ENCODE peak calls at places on chromosomes 11 and 22, in nine cellular contexts. B is mesenchymal stem cell, T is left lung, Z is GM23338, M is ovary, L is HAP-1, O is esophagus squamous epithelium, D is cardiac muscle cell, W is PC-3. R is an unnamed sample.

GRCh38 chr11:84673753-84674152 is 953.4 kb downstream of the DLG2 start:
- DNase-seq in B (peak; percentile 3), T (no peak), Z (peak; percentile 68), M (no peak), L (peak; percentile 95), O (no peak), D (no peak), W (no peak), R (peak; percentile 40)

GRCh38 chr11:2269601-2270321 is 627 bp downstream of the ASCL2 start:
- DNase-seq in B (peak; percentile 26), T (peak; percentile 59), Z (peak; percentile 78), M (no peak), L (no peak), O (no peak), D (peak; percentile 65), W (peak; percentile 24), R (peak; percentile 67)

GRCh38 chr11:90556612-90557011 is 333.8 kb upstream of the CHORDC1 start:
- DNase-seq in B (no peak), T (no peak), Z (no peak), M (no peak), L (no peak), O (no peak), D (peak; percentile 89), W (no peak), R (no peak)

GRCh38 chr11:96481806-96482592 is 92.2 kb downstream of the JRKL start:
- DNase-seq in B (no peak), T (no peak), Z (no peak), M (no peak), L (no peak), O (no peak), D (no peak), W (no peak), R (no peak)

GRCh38 chr11:120137611-120138521 is at the start of gene TRIM29:
- DNase-seq in B (no peak), T (no peak), Z (no peak), M (no peak), L (no peak), O (no peak), D (no peak), W (peak; percentile 76), R (no peak)

GRCh38 chr11:119518746-119519382 is 95.9 kb upstream of the THY1 start:
- DNase-seq in B (peak; percentile 42), T (no peak), Z (peak; percentile 84), M (no peak), L (no peak), O (no peak), D (peak; percentile 88), W (peak; percentile 68), R (no peak)

GRCh38 chr11:4546876-4547275 is 1.9 kb downstream of the OR52M1 start:
- DNase-seq in B (no peak), T (no peak), Z (no peak), M (no peak), L (no peak), O (no peak), D (no peak), W (no peak), R (no peak)

GRCh38 chr11:82930229-82930628 is 28.7 kb downstream of the DDIAS start:
- DNase-seq in B (no peak), T (no peak), Z (no peak), M (no peak), L (no peak), O (no peak), D (no peak), W (no peak), R (no peak)

GRCh38 chr11:27812341-27812740 is 112.1 kb upstream of the BDNF start:
- DNase-seq in B (no peak), T (no peak), Z (no peak), M (no peak), L (no peak), O (no peak), D (no peak), W (no peak), R (no peak)

GRCh38 chr11:16788141-16789060 is 50.0 kb downstream of the C11orf58 start:
- DNase-seq in B (peak; percentile 64), T (peak; percentile 75), Z (peak; percentile 83), M (peak; percentile 40), L (peak; percentile 68), O (no peak), D (peak; percentile 74), W (peak; percentile 81), R (peak; percentile 57)
- H3K4me1 ChIP-seq in B (peaks cover 19% of the 10 kb centered on the region), T (peaks cover 70% of the 10 kb centered on the region), Z (no peaks in the 10 kb centered on the region), M (no peaks in the 10 kb centered on the region), L (peaks cover 20% of the 10 kb centered on the region), O (peaks cover 9% of the 10 kb centered on the region), D (no peaks in the 10 kb centered on the region), W (peaks cover 51% of the 10 kb centered on the region), R (peaks cover 7% of the 10 kb centered on the region)

DNA sequence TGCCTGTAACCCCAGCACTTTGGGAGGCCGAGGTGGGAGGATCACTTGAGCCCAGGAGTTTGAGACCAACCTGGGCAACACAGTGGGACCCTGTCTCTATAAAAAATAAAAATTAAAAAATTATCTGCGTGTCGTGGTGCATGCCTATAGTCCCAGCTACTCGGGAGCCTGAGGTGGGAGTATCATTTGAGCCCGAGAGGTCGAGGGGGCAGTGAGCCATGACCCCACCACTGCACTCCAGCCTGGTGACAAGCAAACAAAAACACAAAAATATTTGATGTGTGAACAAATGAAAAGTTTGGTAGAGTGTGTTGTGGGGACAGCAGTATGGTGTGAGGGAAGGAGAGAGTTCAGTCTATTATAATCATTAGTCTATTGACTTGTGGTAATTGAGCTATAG is 90.8 kb upstream of the PARVA start:
- DNase-seq in B (no peak), T (no peak), Z (no peak), M (no peak), L (no peak), O (no peak), D (no peak), W (no peak), R (no peak)
- H3K4me1 ChIP-seq in B (peaks cover 34% of the 10 kb centered on the region), T (peaks cover 25% of the 10 kb centered on the region), Z (no peaks in the 10 kb centered on the region), M (peaks cover 14% of the 10 kb centered on the region), L (peaks cover 11% of the 10 kb centered on the region), O (no peaks in the 10 kb centered on the region), D (no peaks in the 10 kb centered on the region), W (peaks cover 70% of the 10 kb centered on the region), R (peaks cover 6% of the 10 kb centered on the region)

GRCh38 chr22:37503850-37504249 is 15.4 kb downstream of the CARD10 start:
- DNase-seq in B (no peak), T (no peak), Z (no peak), M (no peak), L (no peak), O (no peak), D (no peak), W (no peak), R (no peak)
- H3K4me1 ChIP-seq in B (peaks cover 58% of the 10 kb centered on the region), T (peaks cover 56% of the 10 kb centered on the region), Z (peaks cover 9% of the 10 kb centered on the region), M (peaks cover 16% of the 10 kb centered on the region), L (no peaks in the 10 kb centered on the region), O (peaks cover 6% of the 10 kb centered on the region), D (peaks cover 18% of the 10 kb centered on the region), W (peaks cover 25% of the 10 kb centered on the region), R (peaks cover 19% of the 10 kb centered on the region)

GRCh38 chr22:50185384-50186087 is at the start of gene TRABD:
- DNase-seq in B (peak; percentile 87), T (peak; percentile 92), Z (peak; percentile 92), M (peak; percentile 88), L (peak; percentile 84), O (no peak), D (peak; percentile 94), W (peak; percentile 82), R (peak; percentile 48)
- H3K4me1 ChIP-seq in B (peaks cover 43% of the 10 kb centered on the region), T (peaks cover 65% of the 10 kb centered on the region), Z (peaks cover 13% of the 10 kb centered on the region), M (peaks cover 15% of the 10 kb centered on the region), L (peaks cover 17% of the 10 kb centered on the region), O (peaks cover 58% of the 10 kb centered on the region), D (peaks cover 25% of the 10 kb centered on the region), W (peaks cover 29% of the 10 kb centered on the region), R (peaks cover 12% of the 10 kb centered on the region)

GRCh38 chr22:31211862-31212730 is at the start of gene LIMK2:
- DNase-seq in B (peak; percentile 85), T (peak; percentile 95), Z (peak; percentile 98), M (peak; percentile 94), L (peak; percentile 87), O (peak; percentile 66), D (peak; percentile 97), W (peak; percentile 83), R (peak; percentile 77)

GRCh38 chr22:31206896-31207687 is 5.0 kb upstream of the LIMK2 start:
- DNase-seq in B (no peak), T (peak; percentile 87), Z (no peak), M (no peak), L (no peak), O (no peak), D (no peak), W (peak; percentile 83), R (no peak)

GRCh38 chr22:31212783-31213626 is 907 bp downstream of the LIMK2 start:
- DNase-seq in B (no peak), T (no peak), Z (peak; percentile 40), M (no peak), L (no peak), O (no peak), D (no peak), W (no peak), R (no peak)

GRCh38 chr22:31211504-31211861 is 615 bp upstream of the LIMK2 start:
- DNase-seq in B (no peak), T (no peak), Z (no peak), M (no peak), L (no peak), O (no peak), D (no peak), W (no peak), R (no peak)

GRCh38 chr22:31210830-31211503 is 1.1 kb upstream of the LIMK2 start:
- DNase-seq in B (no peak), T (no peak), Z (no peak), M (no peak), L (no peak), O (no peak), D (no peak), W (no peak), R (no peak)
- H3K4me1 ChIP-seq in B (peaks cover 11% of the 10 kb centered on the region), T (peaks cover 80% of the 10 kb centered on the region), Z (peaks cover 19% of the 10 kb centered on the region), M (peaks cover 5% of the 10 kb centered on the region), L (peaks cover 5% of the 10 kb centered on the region), O (peaks cover 26% of the 10 kb centered on the region), D (peaks cover 10% of the 10 kb centered on the region), W (peaks cover 17% of the 10 kb centered on the region), R (no peaks in the 10 kb centered on the region)

DNA sequence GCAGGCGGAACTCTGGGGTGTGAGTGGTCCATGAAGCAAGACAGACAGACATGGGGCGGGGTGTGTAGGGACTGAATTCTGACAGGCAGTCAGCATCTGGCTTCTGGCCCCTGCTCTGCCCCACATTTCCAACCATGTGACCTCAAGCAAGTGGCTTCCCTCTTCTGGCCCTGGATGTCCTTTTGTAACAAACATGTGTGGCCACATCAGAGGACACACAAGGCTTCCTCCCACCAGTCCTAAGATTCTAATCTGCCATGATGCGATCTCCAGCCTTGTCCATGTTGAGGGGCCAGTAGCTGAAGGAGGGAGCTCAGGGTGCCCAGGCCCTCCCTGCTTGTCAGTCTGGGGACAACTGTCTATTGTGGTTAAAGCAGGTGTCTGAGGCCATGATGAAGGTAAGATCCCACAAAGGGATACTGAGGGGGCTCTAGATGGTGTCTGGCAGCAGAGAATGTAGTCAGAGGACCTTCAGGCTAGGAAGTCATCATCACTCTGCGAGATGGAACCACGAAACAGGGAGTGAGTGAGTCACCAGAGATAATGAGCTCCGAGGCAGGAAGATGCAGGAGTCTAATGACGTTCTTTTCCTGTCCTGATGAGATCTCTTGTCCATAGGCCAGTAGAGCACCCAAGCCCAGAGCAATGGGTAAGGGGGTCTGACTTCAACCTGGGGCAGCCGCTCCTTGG is 27.4 kb downstream of the DRD2 start:
- DNase-seq in B (peak; percentile 71), T (no peak), Z (no peak), M (no peak), L (no peak), O (no peak), D (no peak), W (peak; percentile 64), R (no peak)
- H3K4me1 ChIP-seq in B (no peaks in the 10 kb centered on the region), T (no peaks in the 10 kb centered on the region), Z (no peaks in the 10 kb centered on the region), M (no peaks in the 10 kb centered on the region), L (no peaks in the 10 kb centered on the region), O (no peaks in the 10 kb centered on the region), D (peaks cover 11% of the 10 kb centered on the region), W (peaks cover 38% of the 10 kb centered on the region), R (peaks cover 4% of the 10 kb centered on the region)

R was measured in NT2/D1.